ENCODE peak calls at places on chromosome 17, in nine cellular contexts. P, U, K, M, G, F, X, I and L are unnamed samples.

GRCh38 chr17:21275579-21276339 is 8.8 kb upstream of the MAP2K3 start:
- DNase-seq in K (no peak), X (peak; percentile 89), G (peak; percentile 85), U (no peak), F (peak; percentile 94), P (peak; percentile 96), I (peak; percentile 94), M (peak; percentile 99), L (peak; percentile 98)

GRCh38 chr17:68400404-68400735 is 56.9 kb downstream of the WIPI1 start:
- DNase-seq in P (no peak), U (no peak), M (peak; percentile 31), X (no peak), I (no peak), F (no peak), K (no peak), G (no peak), L (no peak)

GRCh38 chr17:39410279-39410678 is 8.9 kb upstream of the FBXL20 start:
- DNase-seq in I (no peak), X (no peak), F (no peak), K (no peak), M (no peak), U (no peak), P (no peak), G (no peak), L (no peak)

GRCh38 chr17:79781691-79782575 is 4.0 kb downstream of the CBX2 start:
- DNase-seq in X (no peak), I (no peak), U (no peak), K (no peak), F (no peak), G (no peak), M (no peak), P (no peak), L (no peak)

GRCh38 chr17:45719335-45720071 is 64.6 kb upstream of the CRHR1 start:
- DNase-seq in M (peak; percentile 84), I (peak; percentile 60), P (no peak), X (no peak), K (peak; percentile 84), U (peak; percentile 15), F (no peak), G (no peak), L (no peak)

GRCh38 chr17:82613283-82614094 is 34.8 kb downstream of the WDR45B start:
- DNase-seq in I (no peak), P (no peak), U (no peak), M (peak; percentile 77), X (no peak), F (no peak), K (no peak), G (no peak), L (no peak)

GRCh38 chr17:74677558-74678466 is 34.9 kb downstream of the CD300LF start:
- DNase-seq in U (no peak), I (no peak), F (no peak), M (peak; percentile 70), K (no peak), G (peak; percentile 5), P (no peak), X (no peak), L (no peak)

GRCh38 chr17:4329838-4330237 is 36.6 kb downstream of the UBE2G1 start:
- DNase-seq in M (no peak), G (no peak), U (peak; percentile 83), X (no peak), K (peak; percentile 86), P (no peak), F (no peak), I (peak; percentile 37), L (no peak)

GRCh38 chr17:65488665-65489064 is 72.8 kb downstream of the AXIN2 start:
- DNase-seq in I (no peak), G (no peak), M (no peak), K (no peak), F (no peak), P (no peak), U (no peak), X (no peak), L (no peak)

GRCh38 chr17:9199474-9200196 is 178.3 kb downstream of the NTN1 start:
- DNase-seq in G (no peak), I (no peak), M (peak; percentile 67), P (no peak), U (no peak), X (no peak), K (no peak), F (no peak), L (no peak)

GRCh38 chr17:7224661-7225111 is 4.9 kb downstream of the ACADVL start:
- DNase-seq in U (no peak), M (no peak), G (no peak), X (no peak), I (no peak), F (no peak), K (no peak), P (peak; percentile 43), L (no peak)

GRCh38 chr17:16881239-16881924 is 90.5 kb downstream of the TNFRSF13B start:
- DNase-seq in F (no peak), I (no peak), P (no peak), U (no peak), M (peak; percentile 25), G (no peak), K (no peak), X (no peak), L (no peak)

GRCh38 chr17:18332909-18333489 is 17.9 kb downstream of the SMCR8 start:
- DNase-seq in P (no peak), U (no peak), F (no peak), G (no peak), M (no peak), K (no peak), I (no peak), X (no peak), L (no peak)

GRCh38 chr17:79862259-79862658 is 23.0 kb upstream of the CBX4 start:
- DNase-seq in X (no peak), K (no peak), U (no peak), G (no peak), M (no peak), I (no peak), P (no peak), F (no peak), L (no peak)

GRCh38 chr17:78112508-78113471 is 15.8 kb downstream of the TMC6 start:
- DNase-seq in G (peak; percentile 72), M (peak; percentile 99), U (no peak), P (peak; percentile 84), I (peak; percentile 93), X (peak; percentile 63), K (no peak), F (peak; percentile 70), L (peak; percentile 93)

GRCh38 chr17:40110026-40110425 is 9.6 kb upstream of the NR1D1 start:
- DNase-seq in G (no peak), K (no peak), F (no peak), U (no peak), M (peak; percentile 71), X (no peak), I (no peak), P (no peak), L (no peak)

GRCh38 chr17:53627511-53627910 is 195.2 kb upstream of the KIF2B start:
- DNase-seq in M (no peak), K (peak; percentile 17), I (no peak), P (no peak), F (no peak), U (no peak), X (no peak), G (no peak), L (no peak)

GRCh38 chr17:17700251-17700969 is 19.2 kb downstream of the RAI1 start:
- DNase-seq in M (peak; percentile 95), X (no peak), G (no peak), F (no peak), K (no peak), P (no peak), I (no peak), U (no peak), L (no peak)

GRCh38 chr17:16294560-16294959 is 58.7 kb downstream of the CENPV start:
- DNase-seq in M (no peak), U (no peak), K (no peak), F (no peak), I (no peak), G (no peak), P (no peak), X (no peak), L (no peak)

GRCh38 chr17:74473294-74473693 is 6.9 kb downstream of the CD300A start:
- DNase-seq in X (no peak), P (no peak), G (no peak), I (no peak), U (no peak), M (no peak), F (no peak), K (no peak), L (no peak)

GRCh38 chr17:43434902-43435319 is 36.1 kb downstream of the ARL4D start:
- DNase-seq in X (no peak), P (no peak), U (no peak), M (no peak), K (no peak), I (no peak), G (no peak), F (no peak), L (no peak)

GRCh38 chr17:68580236-68580903 is 20.8 kb downstream of the FAM20A start:
- DNase-seq in K (peak; percentile 90), M (peak; percentile 38), X (no peak), I (no peak), U (no peak), F (no peak), P (no peak), G (no peak), L (no peak)

GRCh38 chr17:2975469-2975958 is 87.9 kb downstream of the OR1D5 start:
- DNase-seq in K (no peak), I (peak; percentile 25), P (no peak), F (no peak), X (no peak), U (no peak), G (no peak), M (peak; percentile 54), L (no peak)

GRCh38 chr17:21211825-21212479 is 2.0 kb downstream of the TMEM11 start:
- DNase-seq in K (no peak), P (no peak), I (no peak), F (no peak), G (no peak), M (no peak), U (no peak), X (no peak), L (no peak)

GRCh38 chr17:70366421-70366820 is 197.1 kb downstream of the KCNJ2 start:
- DNase-seq in U (no peak), M (peak; percentile 70), I (no peak), P (no peak), F (no peak), K (no peak), X (no peak), G (no peak), L (no peak)

GRCh38 chr17:14107889-14108288 is 38.6 kb downstream of the COX10 start:
- DNase-seq in I (no peak), X (no peak), F (no peak), K (no peak), M (no peak), U (no peak), G (no peak), P (no peak), L (no peak)